ENCODE peak calls at places on chromosomes 12 and 14, in eight cellular contexts. One of them, this sample, is unnamed.

GRCh38 chr12:53966070-53966384 is 6.9 kb upstream of the HOXC11 start:
- DNase-seq in hypothalamus: no peak
- DNase-seq in left cardiac atrium: no peak
- DNase-seq in HTR-8/SVneo: no peak
- DNase-seq in PC-3: no peak
- DNase-seq in ELF-1: no peak
- DNase-seq in MCF 10A: no peak
- DNase-seq in adipocyte: no peak
- DNase-seq in this sample: no peak

GRCh38 chr12:102167821-102168605 is 29.6 kb downstream of the PMCH start:
- DNase-seq in hypothalamus: no peak
- DNase-seq in left cardiac atrium: no peak
- DNase-seq in HTR-8/SVneo: no peak
- DNase-seq in PC-3: no peak
- DNase-seq in ELF-1: no peak
- DNase-seq in MCF 10A: no peak
- DNase-seq in adipocyte: peak; percentile 56
- DNase-seq in this sample: no peak

GRCh38 chr12:25557830-25558436 is 4.8 kb upstream of the LMNTD1 start:
- DNase-seq in hypothalamus: no peak
- DNase-seq in left cardiac atrium: no peak
- DNase-seq in HTR-8/SVneo: peak; percentile 32
- DNase-seq in PC-3: peak; percentile 75
- DNase-seq in ELF-1: no peak
- DNase-seq in MCF 10A: peak; percentile 64
- DNase-seq in adipocyte: peak; percentile 85
- DNase-seq in this sample: peak; percentile 75

GRCh38 chr14:33452982-33453381 is 497.9 kb downstream of the EGLN3 start:
- DNase-seq in hypothalamus: no peak
- DNase-seq in left cardiac atrium: no peak
- DNase-seq in HTR-8/SVneo: no peak
- DNase-seq in PC-3: no peak
- DNase-seq in ELF-1: no peak
- DNase-seq in MCF 10A: no peak
- DNase-seq in adipocyte: no peak
- DNase-seq in this sample: no peak

GRCh38 chr14:89600950-89601826 is 184.2 kb upstream of the FOXN3 start:
- DNase-seq in hypothalamus: no peak
- DNase-seq in left cardiac atrium: no peak
- DNase-seq in HTR-8/SVneo: no peak
- DNase-seq in PC-3: no peak
- DNase-seq in ELF-1: peak; percentile 56
- DNase-seq in MCF 10A: no peak
- DNase-seq in adipocyte: peak; percentile 45
- DNase-seq in this sample: no peak

GRCh38 chr14:84591827-84592540 is 938.0 kb upstream of the FLRT2 start:
- DNase-seq in hypothalamus: no peak
- DNase-seq in left cardiac atrium: no peak
- DNase-seq in HTR-8/SVneo: no peak
- DNase-seq in PC-3: no peak
- DNase-seq in ELF-1: no peak
- DNase-seq in MCF 10A: no peak
- DNase-seq in adipocyte: no peak
- DNase-seq in this sample: no peak

GRCh38 chr12:40569626-40570179 is 122.5 kb upstream of the CNTN1 start:
- DNase-seq in hypothalamus: no peak
- DNase-seq in left cardiac atrium: no peak
- DNase-seq in HTR-8/SVneo: no peak
- DNase-seq in PC-3: peak; percentile 1
- DNase-seq in ELF-1: no peak
- DNase-seq in MCF 10A: no peak
- DNase-seq in adipocyte: peak; percentile 33
- DNase-seq in this sample: no peak

GRCh38 chr12:56839489-56840442 is 76.6 kb downstream of the HSD17B6 start:
- DNase-seq in hypothalamus: peak; percentile 6
- DNase-seq in left cardiac atrium: peak; percentile 24
- DNase-seq in HTR-8/SVneo: peak; percentile 46
- DNase-seq in PC-3: peak; percentile 60
- DNase-seq in ELF-1: peak; percentile 68
- DNase-seq in MCF 10A: peak; percentile 71
- DNase-seq in adipocyte: peak; percentile 25
- DNase-seq in this sample: peak; percentile 60

GRCh38 chr12:76595056-76595455 is 35.5 kb upstream of the OSBPL8 start:
- DNase-seq in hypothalamus: no peak
- DNase-seq in left cardiac atrium: no peak
- DNase-seq in HTR-8/SVneo: no peak
- DNase-seq in PC-3: no peak
- DNase-seq in ELF-1: no peak
- DNase-seq in MCF 10A: no peak
- DNase-seq in adipocyte: no peak
- DNase-seq in this sample: no peak

GRCh38 chr14:52267501-52268190 is at the start of gene PTGDR:
- DNase-seq in hypothalamus: no peak
- DNase-seq in left cardiac atrium: peak; percentile 54
- DNase-seq in HTR-8/SVneo: no peak
- DNase-seq in PC-3: no peak
- DNase-seq in ELF-1: peak; percentile 63
- DNase-seq in MCF 10A: no peak
- DNase-seq in adipocyte: peak; percentile 27
- DNase-seq in this sample: no peak

GRCh38 chr14:84686550-84686949 is 843.4 kb upstream of the FLRT2 start:
- DNase-seq in hypothalamus: no peak
- DNase-seq in left cardiac atrium: no peak
- DNase-seq in HTR-8/SVneo: no peak
- DNase-seq in PC-3: no peak
- DNase-seq in ELF-1: no peak
- DNase-seq in MCF 10A: no peak
- DNase-seq in adipocyte: no peak
- DNase-seq in this sample: no peak

GRCh38 chr14:91164676-91165075 is 50.8 kb downstream of the DGLUCY start:
- DNase-seq in hypothalamus: no peak
- DNase-seq in left cardiac atrium: no peak
- DNase-seq in HTR-8/SVneo: no peak
- DNase-seq in PC-3: peak; percentile 86
- DNase-seq in ELF-1: no peak
- DNase-seq in MCF 10A: peak; percentile 70
- DNase-seq in adipocyte: no peak
- DNase-seq in this sample: no peak

GRCh38 chr12:83821967-83822366 is 1090.6 kb downstream of the SLC6A15 start:
- DNase-seq in hypothalamus: no peak
- DNase-seq in left cardiac atrium: no peak
- DNase-seq in HTR-8/SVneo: no peak
- DNase-seq in PC-3: no peak
- DNase-seq in ELF-1: no peak
- DNase-seq in MCF 10A: no peak
- DNase-seq in adipocyte: no peak
- DNase-seq in this sample: no peak

GRCh38 chr14:65134651-65135579 is 32.6 kb upstream of the MAX start:
- DNase-seq in hypothalamus: no peak
- DNase-seq in left cardiac atrium: no peak
- DNase-seq in HTR-8/SVneo: no peak
- DNase-seq in PC-3: no peak
- DNase-seq in ELF-1: no peak
- DNase-seq in MCF 10A: no peak
- DNase-seq in adipocyte: no peak
- DNase-seq in this sample: no peak

GRCh38 chr12:88418856-88419497 is 161.3 kb downstream of the KITLG start:
- DNase-seq in hypothalamus: no peak
- DNase-seq in left cardiac atrium: no peak
- DNase-seq in HTR-8/SVneo: no peak
- DNase-seq in PC-3: peak; percentile 23
- DNase-seq in ELF-1: no peak
- DNase-seq in MCF 10A: peak; percentile 14
- DNase-seq in adipocyte: peak; percentile 75
- DNase-seq in this sample: no peak

GRCh38 chr14:32576088-32576795 is 247.1 kb downstream of the AKAP6 start:
- DNase-seq in hypothalamus: peak; percentile 17
- DNase-seq in left cardiac atrium: peak; percentile 31
- DNase-seq in HTR-8/SVneo: peak; percentile 26
- DNase-seq in PC-3: peak; percentile 75
- DNase-seq in ELF-1: no peak
- DNase-seq in MCF 10A: peak; percentile 73
- DNase-seq in adipocyte: peak; percentile 89
- DNase-seq in this sample: peak; percentile 86

GRCh38 chr12:30694971-30695326 is 720 bp downstream of the IPO8 start:
- DNase-seq in hypothalamus: peak; percentile 50
- DNase-seq in left cardiac atrium: peak; percentile 46
- DNase-seq in HTR-8/SVneo: peak; percentile 35
- DNase-seq in PC-3: peak; percentile 47
- DNase-seq in ELF-1: no peak
- DNase-seq in MCF 10A: peak; percentile 56
- DNase-seq in adipocyte: peak; percentile 75
- DNase-seq in this sample: peak; percentile 60

GRCh38 chr14:56150645-56151345 is 32.6 kb downstream of the PELI2 start:
- DNase-seq in hypothalamus: no peak
- DNase-seq in left cardiac atrium: no peak
- DNase-seq in HTR-8/SVneo: no peak
- DNase-seq in PC-3: no peak
- DNase-seq in ELF-1: no peak
- DNase-seq in MCF 10A: no peak
- DNase-seq in adipocyte: no peak
- DNase-seq in this sample: no peak

GRCh38 chr14:30874120-30874998 is at the start of gene COCH:
- DNase-seq in hypothalamus: no peak
- DNase-seq in left cardiac atrium: peak; percentile 27
- DNase-seq in HTR-8/SVneo: peak; percentile 80
- DNase-seq in PC-3: peak; percentile 45
- DNase-seq in ELF-1: peak; percentile 65
- DNase-seq in MCF 10A: no peak
- DNase-seq in adipocyte: peak; percentile 28
- DNase-seq in this sample: no peak

GRCh38 chr12:57243521-57244305 is 7.3 kb downstream of the STAC3 start:
- DNase-seq in hypothalamus: peak; percentile 65
- DNase-seq in left cardiac atrium: peak; percentile 84
- DNase-seq in HTR-8/SVneo: peak; percentile 82
- DNase-seq in PC-3: peak; percentile 88
- DNase-seq in ELF-1: peak; percentile 92
- DNase-seq in MCF 10A: peak; percentile 85
- DNase-seq in adipocyte: peak; percentile 93
- DNase-seq in this sample: peak; percentile 66

GRCh38 chr14:88974991-88975835 is 150.8 kb downstream of the TTC8 start:
- DNase-seq in hypothalamus: no peak
- DNase-seq in left cardiac atrium: no peak
- DNase-seq in HTR-8/SVneo: no peak
- DNase-seq in PC-3: no peak
- DNase-seq in ELF-1: no peak
- DNase-seq in MCF 10A: no peak
- DNase-seq in adipocyte: no peak
- DNase-seq in this sample: no peak

GRCh38 chr12:26736563-26737486 is 96.2 kb downstream of the ITPR2 start:
- DNase-seq in hypothalamus: no peak
- DNase-seq in left cardiac atrium: no peak
- DNase-seq in HTR-8/SVneo: no peak
- DNase-seq in PC-3: peak; percentile 88
- DNase-seq in ELF-1: no peak
- DNase-seq in MCF 10A: peak; percentile 66
- DNase-seq in adipocyte: peak; percentile 47
- DNase-seq in this sample: no peak

GRCh38 chr12:47785887-47786661 is 13.0 kb downstream of the SLC48A1 start:
- DNase-seq in hypothalamus: no peak
- DNase-seq in left cardiac atrium: no peak
- DNase-seq in HTR-8/SVneo: no peak
- DNase-seq in PC-3: no peak
- DNase-seq in ELF-1: no peak
- DNase-seq in MCF 10A: no peak
- DNase-seq in adipocyte: no peak
- DNase-seq in this sample: no peak

GRCh38 chr12:12051668-12052067 is 19.1 kb upstream of the BCL2L14 start:
- DNase-seq in hypothalamus: no peak
- DNase-seq in left cardiac atrium: no peak
- DNase-seq in HTR-8/SVneo: no peak
- DNase-seq in PC-3: no peak
- DNase-seq in ELF-1: no peak
- DNase-seq in MCF 10A: no peak
- DNase-seq in adipocyte: no peak
- DNase-seq in this sample: no peak